ENCODE peak calls at places on chromosomes 2 and 18, in seven cellular contexts. E, B, C, Z, S, U and H are unnamed samples.

GRCh38 chr2:158740591-158740990 is 54.5 kb upstream of the DAPL1 start:
- DNase-seq in S (no peak), E (no peak), Z (no peak), B (peak; percentile 56), C (no peak), U (peak; percentile 84), H (no peak)

GRCh38 chr18:23273443-23273966 is 138.2 kb downstream of the CABLES1 start:
- DNase-seq in C (no peak), B (no peak), Z (no peak), U (no peak), S (no peak), E (no peak), H (no peak)

GRCh38 chr2:240520974-240521350 is 36.8 kb downstream of the ANKMY1 start:
- DNase-seq in B (no peak), C (no peak), E (no peak), Z (no peak), S (peak; percentile 44), U (no peak), H (peak; percentile 41)

GRCh38 chr2:42714686-42715085 is 49.2 kb downstream of the OXER1 start:
- DNase-seq in Z (no peak), U (no peak), B (no peak), S (no peak), E (no peak), C (no peak), H (no peak)

GRCh38 chr2:219398721-219399333 is 11.1 kb upstream of the DNPEP start:
- DNase-seq in Z (no peak), U (no peak), C (peak; percentile 53), B (peak; percentile 13), S (no peak), E (no peak), H (no peak)

GRCh38 chr18:24514439-24514838 is 54.0 kb downstream of the HRH4 start:
- DNase-seq in U (peak; percentile 36), E (no peak), S (no peak), Z (no peak), C (no peak), B (peak; percentile 44), H (no peak)

GRCh38 chr2:208311954-208312353 is 45.9 kb downstream of the PIKFYVE start:
- DNase-seq in U (peak; percentile 13), S (no peak), C (no peak), E (no peak), B (peak; percentile 31), Z (no peak), H (no peak)

GRCh38 chr2:36433311-36434217 is 78.0 kb downstream of the CRIM1 start:
- DNase-seq in B (peak; percentile 80), C (peak; percentile 36), U (peak; percentile 73), Z (peak; percentile 47), E (no peak), S (no peak), H (no peak)

GRCh38 chr18:57439617-57439975 is 4.4 kb downstream of the ONECUT2 start:
- DNase-seq in B (no peak), U (no peak), S (no peak), C (no peak), E (no peak), Z (no peak), H (no peak)

GRCh38 chr18:57443247-57443646 is 8.1 kb downstream of the ONECUT2 start:
- DNase-seq in S (no peak), U (no peak), C (no peak), Z (no peak), E (no peak), B (no peak), H (no peak)

GRCh38 chr18:57439985-57440330 is 4.8 kb downstream of the ONECUT2 start:
- DNase-seq in U (no peak), Z (no peak), B (no peak), E (no peak), S (no peak), C (no peak), H (no peak)

GRCh38 chr18:57440331-57441101 is 5.3 kb downstream of the ONECUT2 start:
- DNase-seq in B (no peak), U (no peak), E (no peak), Z (no peak), C (no peak), S (no peak), H (no peak)

GRCh38 chr18:57441395-57441794 is 6.2 kb downstream of the ONECUT2 start:
- DNase-seq in S (no peak), C (no peak), U (peak; percentile 30), Z (no peak), E (no peak), B (no peak), H (no peak)
- H3K4me3 ChIP-seq in S (no peak overlapping the region), C (no peak overlapping the region), U (no peak overlapping the region), Z (no peak overlapping the region), E (no peak overlapping the region), B (no peak overlapping the region), H (peak overlapping the region; percentile 42)

GRCh38 chr18:49022311-49023280 is 71.8 kb upstream of the SMAD7 start:
- DNase-seq in Z (no peak), E (peak; percentile 36), S (peak; percentile 25), C (no peak), B (no peak), U (no peak), H (peak; percentile 41)
- H3K4me3 ChIP-seq in Z (no peak overlapping the region), E (no peak overlapping the region), S (no peak overlapping the region), C (no peak overlapping the region), B (no peak overlapping the region), U (no peak overlapping the region), H (no peak overlapping the region)

DNA sequence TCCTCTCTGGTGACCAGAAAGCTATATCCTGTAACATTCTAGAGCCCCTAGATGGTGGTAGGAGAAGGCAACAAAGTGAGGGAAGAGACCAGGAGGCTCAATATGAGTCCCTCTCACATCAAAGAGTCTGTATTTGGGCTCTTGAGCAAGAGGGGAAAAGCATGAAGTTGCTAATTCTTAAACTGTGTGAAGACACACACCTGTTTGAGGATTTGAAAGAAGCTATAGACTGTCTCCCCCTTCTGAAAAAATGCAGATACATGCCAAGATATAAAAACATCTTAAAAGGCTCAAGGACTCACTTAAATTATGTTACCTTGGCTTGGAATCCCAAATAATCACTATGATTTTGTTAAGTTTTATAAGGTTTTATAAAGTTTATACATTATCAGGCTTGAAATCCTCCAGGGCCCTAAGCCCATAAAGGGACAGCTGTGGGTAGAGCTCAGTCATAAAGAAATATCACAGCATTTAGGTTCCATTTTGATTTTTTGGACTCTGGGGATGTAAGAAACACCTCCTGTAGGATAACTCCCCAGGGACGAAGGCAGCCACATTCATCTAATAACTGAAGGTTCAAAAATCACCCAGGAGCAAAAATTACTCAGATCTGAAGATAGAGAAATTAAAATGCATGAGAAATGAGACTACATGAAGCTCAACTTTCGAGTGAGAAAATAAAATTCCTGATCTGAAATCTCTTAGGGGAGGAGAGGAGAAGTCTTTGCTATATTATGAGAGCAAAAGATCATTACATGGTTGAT is 136.1 kb upstream of the LGALSL start:
- DNase-seq in Z (no peak), E (no peak), B (no peak), S (no peak), C (no peak), U (no peak), H (no peak)
- H3K4me3 ChIP-seq in Z (no peak overlapping the region), E (no peak overlapping the region), B (no peak overlapping the region), S (no peak overlapping the region), C (no peak overlapping the region), U (no peak overlapping the region), H (no peak overlapping the region)

GRCh38 chr2:95034818-95035217 is 9.3 kb downstream of the MAL start:
- DNase-seq in B (no peak), C (no peak), Z (no peak), U (no peak), E (no peak), S (no peak), H (no peak)
- H3K4me3 ChIP-seq in B (no peak overlapping the region), C (no peak overlapping the region), Z (no peak overlapping the region), U (no peak overlapping the region), E (no peak overlapping the region), S (no peak overlapping the region), H (no peak overlapping the region)

GRCh38 chr2:68046642-68047240 is 16.1 kb downstream of the C1D start:
- DNase-seq in Z (no peak), E (no peak), U (no peak), C (no peak), B (no peak), S (no peak), H (no peak)
- H3K4me3 ChIP-seq in Z (no peak overlapping the region), E (no peak overlapping the region), U (no peak overlapping the region), C (no peak overlapping the region), B (no peak overlapping the region), S (no peak overlapping the region), H (no peak overlapping the region)

DNA sequence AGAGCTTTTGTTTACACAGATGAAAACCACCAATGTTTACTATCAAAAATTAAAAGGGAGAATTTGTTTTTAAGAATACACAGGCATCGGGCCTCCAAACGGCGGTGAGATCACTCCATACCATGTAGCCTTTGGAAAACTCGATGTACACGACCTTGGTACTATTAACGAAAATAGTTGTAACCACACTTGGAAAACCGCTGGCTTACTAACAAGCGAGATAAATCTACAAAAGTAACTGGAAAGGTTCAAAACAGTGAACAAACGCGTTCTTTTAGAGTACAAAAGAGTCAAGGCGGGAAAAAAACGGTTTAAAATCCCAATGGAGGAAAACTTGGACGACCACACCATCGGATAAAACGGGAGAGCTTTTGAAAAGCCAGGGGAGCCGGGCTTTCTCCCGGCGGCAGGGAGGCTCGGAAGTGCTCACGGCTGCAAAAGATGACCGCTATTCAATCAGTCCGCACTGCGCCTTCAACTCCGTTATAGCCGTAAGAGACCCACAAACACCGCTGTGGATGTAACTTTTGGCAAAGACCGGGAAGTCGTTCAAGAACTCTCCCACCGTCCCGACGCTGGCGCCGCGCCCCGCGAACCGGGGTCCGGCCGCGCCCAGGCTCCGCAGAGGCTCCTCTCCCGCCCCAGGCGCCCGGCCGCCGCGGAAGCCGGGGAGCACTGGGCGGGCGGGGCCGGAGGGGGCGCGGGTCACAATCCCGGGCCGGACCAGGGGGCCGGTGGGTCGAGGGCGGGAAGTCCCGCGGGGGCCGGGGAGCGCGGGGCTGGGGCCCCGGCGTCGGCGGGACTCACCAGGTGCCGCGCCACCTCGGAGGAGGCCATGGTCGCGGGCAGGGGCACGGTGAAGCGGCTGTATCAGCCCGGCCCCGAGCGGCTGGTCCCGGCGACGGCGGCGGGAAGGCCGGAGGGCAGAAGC is 510 bp downstream of the SEPTIN10 start:
- DNase-seq in C (no peak), S (no peak), B (peak; percentile 73), E (peak; percentile 71), Z (peak; percentile 79), U (peak; percentile 70), H (peak; percentile 82)
- H3K4me3 ChIP-seq in C (peak overlapping the region; percentile 54), S (peak overlapping the region; percentile 51), B (peak overlapping the region; percentile 75), E (peak overlapping the region; percentile 74), Z (peak overlapping the region; percentile 99), U (peak overlapping the region; percentile 86), H (peak overlapping the region; percentile 90)

DNA sequence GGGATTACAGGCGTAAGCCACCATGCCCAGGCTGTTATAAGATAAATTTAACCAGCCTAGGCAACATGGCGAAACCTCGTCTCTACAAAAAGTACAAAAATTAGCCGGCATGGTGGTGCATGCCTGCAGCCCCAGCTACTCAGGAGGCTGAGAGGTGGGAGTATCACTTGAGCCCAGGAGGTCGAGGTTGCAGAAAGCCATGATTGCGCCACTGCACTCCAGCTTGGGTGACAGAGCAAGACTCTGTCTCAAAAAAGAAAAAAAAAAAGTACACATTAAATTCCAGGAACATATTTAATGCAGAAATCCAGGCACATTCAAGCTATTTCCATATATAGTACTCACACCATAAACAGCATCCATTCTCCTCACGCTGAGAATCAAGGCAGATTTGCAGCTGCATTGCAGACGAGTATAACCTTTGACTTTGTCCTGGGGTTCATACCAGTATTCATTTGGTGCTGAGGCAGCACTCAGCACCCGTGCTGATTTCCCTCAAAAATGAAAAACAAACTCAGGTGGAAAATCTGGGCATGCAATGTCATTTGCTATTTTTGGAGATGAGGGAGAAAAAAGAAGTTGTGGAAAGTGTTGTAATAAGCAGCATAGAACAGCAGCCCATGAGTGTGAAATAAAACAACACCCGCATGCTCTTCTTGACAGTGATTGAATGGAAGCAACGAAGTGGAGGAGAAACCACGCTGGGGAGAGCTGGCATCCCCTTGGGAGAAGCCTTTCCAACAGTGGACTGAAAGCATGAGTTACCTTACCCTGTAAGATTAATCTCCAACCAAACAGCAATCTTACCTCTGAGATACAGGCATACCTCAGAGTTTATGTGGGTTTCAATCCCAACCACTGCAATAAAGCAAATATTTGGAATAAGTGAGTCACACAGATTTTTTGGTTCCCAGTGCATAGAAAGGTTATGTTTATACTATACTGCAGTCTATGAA is 46.8 kb upstream of the ANXA4 start:
- DNase-seq in B (peak; percentile 91), U (peak; percentile 98), C (no peak), S (no peak), Z (no peak), E (no peak), H (no peak)
- H3K4me3 ChIP-seq in B (no peak overlapping the region), U (no peak overlapping the region), C (no peak overlapping the region), S (no peak overlapping the region), Z (no peak overlapping the region), E (no peak overlapping the region), H (no peak overlapping the region)